ENCODE peak calls at places on chromosomes 16 and 17, in seven cellular contexts. J, T, I, L, Y, X and S are unnamed samples.

GRCh38 chr16:2493608-2494007 is 18.7 kb downstream of the TBC1D24 start:
- DNase-seq in Y (no peak), L (no peak), T (no peak), X (no peak), I (no peak), J (no peak), S (no peak)

GRCh38 chr17:78092794-78093324 is 35.7 kb downstream of the TMC6 start:
- DNase-seq in Y (no peak), T (no peak), X (no peak), I (no peak), J (no peak), L (no peak), S (no peak)

GRCh38 chr16:590165-590874 is 454 bp downstream of the RAB40C start:
- DNase-seq in I (no peak), T (no peak), X (no peak), L (no peak), J (peak), Y (no peak), S (no peak)

GRCh38 chr16:20867585-20867984 is 32.6 kb downstream of the DCUN1D3 start:
- DNase-seq in I (no peak), X (no peak), T (no peak), Y (no peak), L (no peak), J (no peak), S (no peak)

GRCh38 chr17:76458580-76459490 is 5.9 kb upstream of the UBE2O start:
- DNase-seq in X (no peak), I (no peak), T (peak), Y (no peak), L (no peak), J (peak), S (no peak)

GRCh38 chr16:89641719-89642187 is 15.8 kb downstream of the CHMP1A start:
- DNase-seq in L (no peak), T (no peak), Y (no peak), X (no peak), I (no peak), J (no peak), S (no peak)

GRCh38 chr17:77916771-77917481 is 41.6 kb upstream of the TNRC6C start:
- DNase-seq in L (no peak), J (no peak), T (no peak), I (no peak), Y (no peak), X (no peak), S (no peak)

GRCh38 chr16:4682616-4683254 is 10.6 kb upstream of the NUDT16L1 start:
- DNase-seq in I (no peak), L (no peak), J (peak), T (peak), Y (peak), X (peak), S (peak)

GRCh38 chr16:13093676-13094075 is 192.3 kb downstream of the SHISA9 start:
- DNase-seq in I (no peak), T (no peak), Y (no peak), J (no peak), X (peak), L (no peak), S (no peak)

GRCh38 chr17:72528683-72529082 is 407.9 kb downstream of the SOX9 start:
- DNase-seq in I (no peak), T (no peak), J (no peak), L (no peak), X (no peak), Y (no peak), S (no peak)

GRCh38 chr17:6536566-6537065 is 19.7 kb downstream of the PITPNM3 start:
- DNase-seq in L (no peak), X (no peak), J (no peak), Y (no peak), T (no peak), I (no peak), S (no peak)

GRCh38 chr16:85728879-85729278 is 22.0 kb downstream of the C16orf74 start:
- DNase-seq in X (no peak), I (no peak), T (no peak), L (no peak), J (no peak), Y (no peak), S (no peak)

GRCh38 chr17:58338907-58339774 is 10.5 kb upstream of the TSPOAP1 start:
- DNase-seq in X (no peak), J (no peak), L (peak), Y (peak), I (no peak), T (peak), S (no peak)

GRCh38 chr16:84806256-84806889 is 13.4 kb upstream of the CRISPLD2 start:
- DNase-seq in I (peak), Y (no peak), T (no peak), X (no peak), L (no peak), J (no peak), S (no peak)

GRCh38 chr17:76251478-76252039 is 11.3 kb upstream of the RNF157 start:
- DNase-seq in T (no peak), Y (no peak), L (no peak), J (no peak), X (no peak), I (no peak), S (no peak)

GRCh38 chr16:88638323-88639230 is at the start of gene IL17C:
- DNase-seq in J (no peak), Y (no peak), L (peak), I (no peak), T (no peak), X (no peak), S (no peak)

GRCh38 chr17:74017461-74017860 is 186.0 kb upstream of the RPL38 start:
- DNase-seq in X (no peak), L (no peak), I (no peak), Y (no peak), T (no peak), J (no peak), S (no peak)

GRCh38 chr17:50576864-50577263 is 16.3 kb downstream of the CACNA1G start:
- DNase-seq in I (no peak), L (no peak), Y (no peak), X (no peak), J (no peak), T (no peak), S (no peak)

GRCh38 chr16:81661082-81661481 is 118.0 kb upstream of the PLCG2 start:
- DNase-seq in Y (no peak), X (peak), L (no peak), J (no peak), I (no peak), T (no peak), S (no peak)